ENCODE peak calls at places on chromosomes 13 and 19, in four cellular contexts. R is mesendoderm, E is H9, Z is H1. I is an unnamed sample.

GRCh38 chr13:41458187-41458938 is 1.0 kb downstream of the RGCC start:
- DNase-seq in Z (no peak), R (peak; percentile 43), E (peak; percentile 42), I (peak; percentile 46)

GRCh38 chr13:80168089-80168850 is 172.7 kb downstream of the SPRY2 start:
- DNase-seq in R (no peak), Z (no peak), E (no peak), I (peak; percentile 71)

GRCh38 chr19:511101-511841 is 4.0 kb downstream of the TPGS1 start:
- DNase-seq in R (peak; percentile 95), Z (no peak), E (peak; percentile 78), I (peak; percentile 36)

GRCh38 chr13:44093607-44094583 is 214.2 kb downstream of the LACC1 start:
- DNase-seq in R (peak; percentile 47), Z (no peak), E (no peak), I (no peak)

GRCh38 chr19:42281175-42282035 is 12.4 kb downstream of the CIC start:
- DNase-seq in R (peak; percentile 80), Z (no peak), E (peak; percentile 71), I (peak; percentile 41)

GRCh38 chr19:28008695-28009094 is 1204.3 kb downstream of the UQCRFS1 start:
- DNase-seq in R (peak; percentile 70), Z (no peak), E (no peak), I (no peak)

GRCh38 chr19:23273022-23273593 is 22.9 kb upstream of the ZNF724 start:
- DNase-seq in R (no peak), E (no peak), Z (no peak), I (no peak)

GRCh38 chr13:99307648-99308339 is 595 bp upstream of the GPR183 start:
- DNase-seq in E (no peak), R (peak; percentile 81), Z (no peak), I (peak; percentile 83)

GRCh38 chr19:35776102-35776788 is 881 bp downstream of the ARHGAP33 start:
- DNase-seq in E (no peak), Z (no peak), R (no peak), I (no peak)

GRCh38 chr19:55536951-55537740 is at the start of gene SBK2:
- DNase-seq in R (peak; percentile 75), E (peak; percentile 93), Z (peak; percentile 62), I (no peak)

GRCh38 chr19:16024266-16025107 is 51.8 kb upstream of the TPM4 start:
- DNase-seq in Z (no peak), E (no peak), R (no peak), I (no peak)

GRCh38 chr19:46697142-46697960 is 19.6 kb downstream of the PRKD2 start:
- DNase-seq in Z (peak; percentile 96), E (peak; percentile 99), R (peak; percentile 98), I (peak; percentile 49)

GRCh38 chr19:33416307-33417215 is 43.1 kb downstream of the CEBPG start:
- DNase-seq in R (peak; percentile 81), E (peak; percentile 85), Z (peak; percentile 29), I (peak; percentile 68)

GRCh38 chr13:102846261-102847015 is 606 bp downstream of the ERCC5 start:
- DNase-seq in E (peak; percentile 37), R (peak; percentile 29), Z (no peak), I (peak; percentile 30)

GRCh38 chr13:75938811-75939525 is 302.8 kb downstream of the LMO7 start:
- DNase-seq in E (no peak), Z (no peak), R (no peak), I (peak; percentile 19)

GRCh38 chr13:96898212-96898611 is 96.1 kb downstream of the OXGR1 start:
- DNase-seq in R (peak; percentile 10), Z (no peak), E (no peak), I (no peak)

GRCh38 chr13:21060827-21061076 is 634 bp downstream of the LATS2 start:
- DNase-seq in R (no peak), E (no peak), Z (no peak), I (no peak)

GRCh38 chr19:34135033-34135370 is 37.3 kb upstream of the LSM14A start:
- DNase-seq in R (no peak), Z (no peak), E (no peak), I (no peak)

GRCh38 chr19:5880604-5881078 is 10.3 kb upstream of the FUT5 start:
- DNase-seq in Z (no peak), R (peak; percentile 46), E (no peak), I (peak; percentile 74)

GRCh38 chr13:110065780-110066179 is 241.2 kb downstream of the COL4A1 start:
- DNase-seq in R (no peak), E (no peak), Z (no peak), I (no peak)

GRCh38 chr13:110063490-110063889 is 243.5 kb downstream of the COL4A1 start:
- DNase-seq in Z (no peak), R (no peak), E (no peak), I (no peak)

GRCh38 chr13:110062077-110062776 is 244.7 kb downstream of the COL4A1 start:
- DNase-seq in E (no peak), R (no peak), Z (no peak), I (peak; percentile 20)

GRCh38 chr13:110062777-110063442 is 244.0 kb downstream of the COL4A1 start:
- DNase-seq in Z (no peak), R (no peak), E (no peak), I (no peak)

GRCh38 chr13:110064022-110064421 is 242.9 kb downstream of the COL4A1 start:
- DNase-seq in Z (no peak), E (no peak), R (no peak), I (no peak)
- H4K5ac ChIP-seq in Z (no peak overlapping the region), E (no peak overlapping the region), R (no peak overlapping the region), I (no peak overlapping the region)

DNA sequence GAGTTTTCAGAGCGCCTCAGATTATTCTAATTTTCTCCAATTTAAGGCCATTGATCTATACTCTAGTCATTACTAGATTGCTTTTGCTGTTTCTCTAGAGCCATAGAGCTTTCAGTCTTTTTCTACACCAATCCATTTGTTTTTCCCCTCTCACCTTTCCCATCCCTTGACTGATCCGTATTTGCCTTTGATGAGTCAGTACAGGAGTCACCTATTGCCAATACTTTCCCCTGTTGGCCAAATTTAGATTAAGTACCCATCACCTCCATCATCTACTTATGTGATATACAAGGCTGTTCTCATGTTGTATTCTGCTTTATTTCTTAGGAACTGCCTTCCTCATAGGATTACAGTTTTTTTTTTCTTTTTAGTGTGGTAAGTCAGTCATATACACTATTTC is 463.2 kb downstream of the KLF12 start:
- DNase-seq in E (no peak), R (no peak), Z (no peak), I (no peak)
- H4K5ac ChIP-seq in E (no peak overlapping the region), R (no peak overlapping the region), Z (no peak overlapping the region), I (no peak overlapping the region)

GRCh38 chr13:27971776-27972618 is 2.9 kb upstream of the CDX2 start:
- DNase-seq in E (no peak), Z (no peak), R (no peak), I (no peak)

GRCh38 chr13:27973956-27974662 is 5.0 kb upstream of the CDX2 start:
- DNase-seq in Z (no peak), R (no peak), E (no peak), I (no peak)

GRCh38 chr13:27971236-27971645 is 2.1 kb upstream of the CDX2 start:
- DNase-seq in R (peak; percentile 94), Z (no peak), E (peak; percentile 89), I (no peak)

GRCh38 chr13:27973291-27973690 is 4.2 kb upstream of the CDX2 start:
- DNase-seq in R (no peak), E (no peak), Z (no peak), I (no peak)

DNA sequence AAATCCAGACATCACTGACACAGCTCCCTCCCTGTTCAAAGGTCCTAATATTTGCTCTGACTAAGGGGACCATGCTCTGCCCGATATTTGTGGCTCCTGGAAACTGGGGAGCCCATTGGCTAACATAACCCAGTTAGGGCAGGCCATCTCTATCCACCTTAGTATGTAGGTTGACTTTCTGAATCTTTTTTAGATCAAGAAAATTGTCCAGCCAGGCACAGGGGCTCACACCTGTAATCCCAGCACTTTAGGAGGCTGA is 3.4 kb upstream of the CDX2 start:
- DNase-seq in Z (no peak), R (no peak), E (no peak), I (no peak)
- H4K5ac ChIP-seq in Z (no peak overlapping the region), R (no peak overlapping the region), E (no peak overlapping the region), I (no peak overlapping the region)

GRCh38 chr19:7505682-7506384 is 10.1 kb upstream of the ZNF358 start:
- DNase-seq in E (no peak), R (peak; percentile 37), Z (no peak), I (no peak)

GRCh38 chr19:7500811-7501450 is 12.1 kb upstream of the PEX11G start:
- DNase-seq in Z (peak; percentile 60), R (peak; percentile 88), E (peak; percentile 89), I (peak; percentile 46)

GRCh38 chr19:7504684-7505083 is 11.2 kb upstream of the ZNF358 start:
- DNase-seq in R (no peak), E (no peak), Z (no peak), I (no peak)

GRCh38 chr19:7505288-7505681 is 10.6 kb upstream of the ZNF358 start:
- DNase-seq in E (peak; percentile 60), R (no peak), Z (no peak), I (no peak)

DNA sequence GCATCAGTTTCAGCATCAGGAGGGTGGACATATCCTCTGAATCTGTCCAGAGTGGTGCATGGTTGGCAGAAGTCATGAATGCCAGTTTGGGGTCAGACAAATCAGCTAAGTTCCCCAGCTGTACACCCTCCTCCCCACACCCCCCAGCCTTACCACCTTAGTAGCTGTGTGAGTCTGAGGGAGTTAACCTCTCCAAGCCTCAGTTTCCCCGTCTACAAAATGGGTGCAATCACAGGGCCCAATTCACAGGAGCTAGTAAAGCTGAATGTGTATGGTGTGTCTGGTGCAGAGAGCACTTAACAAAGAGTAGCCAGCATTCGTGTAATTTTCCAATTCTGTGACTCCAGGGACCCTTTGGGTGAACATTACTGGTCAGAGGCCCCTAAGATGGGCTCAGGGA is 13.4 kb upstream of the ZNF358 start:
- DNase-seq in E (no peak), R (no peak), Z (no peak), I (no peak)
- H4K5ac ChIP-seq in E (no peak overlapping the region), R (no peak overlapping the region), Z (no peak overlapping the region), I (no peak overlapping the region)

DNA sequence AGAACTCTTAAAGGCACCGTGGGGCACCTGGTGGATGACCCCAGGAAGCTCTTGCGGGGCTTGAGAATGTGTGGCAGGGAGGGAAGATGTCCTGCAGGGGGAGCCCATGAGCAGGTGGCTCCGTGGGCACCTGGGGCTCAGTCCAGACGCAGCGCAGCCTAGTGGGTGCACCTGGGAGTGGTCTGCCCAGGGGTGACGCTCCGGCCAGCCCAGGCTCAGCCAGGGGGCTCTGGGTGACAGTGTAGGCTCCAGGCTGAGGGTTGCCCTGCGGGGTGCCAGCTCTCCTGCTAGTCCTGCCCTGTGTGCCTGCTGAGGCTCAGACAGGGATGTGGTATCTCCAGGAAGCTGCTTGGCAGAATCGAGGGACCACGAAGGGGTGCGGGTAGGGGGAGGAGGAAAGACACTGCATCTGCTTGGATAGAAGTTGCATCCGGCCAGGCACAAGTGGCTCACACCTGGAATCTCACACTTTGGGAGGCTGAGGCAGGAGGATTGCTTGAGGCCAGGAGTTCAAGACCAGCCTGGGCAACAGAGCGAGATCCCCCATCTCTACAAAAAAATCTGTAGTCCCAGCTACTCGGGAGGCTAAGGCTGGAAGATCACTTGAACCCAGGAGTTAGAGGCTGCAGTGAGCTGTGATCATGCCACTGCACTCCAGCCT is 15.0 kb upstream of the PGLS start:
- DNase-seq in Z (peak; percentile 84), E (peak; percentile 90), R (peak; percentile 88), I (peak; percentile 52)
- H4K5ac ChIP-seq in Z (no peak overlapping the region), E (no peak overlapping the region), R (no peak overlapping the region), I (no peak overlapping the region)

GRCh38 chr13:39379118-39379517 is 223.9 kb downstream of the LHFPL6 start:
- DNase-seq in E (no peak), R (peak; percentile 48), Z (no peak), I (no peak)
- H4K5ac ChIP-seq in E (no peak overlapping the region), R (no peak overlapping the region), Z (no peak overlapping the region), I (no peak overlapping the region)

GRCh38 chr13:107886118-107886517 is 329.2 kb downstream of the LIG4 start:
- DNase-seq in Z (no peak), R (no peak), E (no peak), I (no peak)
- H4K5ac ChIP-seq in Z (no peak overlapping the region), R (no peak overlapping the region), E (no peak overlapping the region), I (no peak overlapping the region)

GRCh38 chr13:35618565-35619083 is 142.1 kb upstream of the MAB21L1 start:
- DNase-seq in Z (no peak), E (no peak), R (no peak), I (no peak)
- H4K5ac ChIP-seq in Z (no peak overlapping the region), E (no peak overlapping the region), R (no peak overlapping the region), I (no peak overlapping the region)

I was measured in IMR-90.